ENCODE peak calls at places on chromosomes 11 and 22, in eight cellular contexts. W, V, Q, T, Z, Y, A and P are unnamed samples.

GRCh38 chr11:60952742-60953170 is 780 bp upstream of the SLC15A3 start:
- DNase-seq in W (no peak), V (no peak), Q (no peak), T (no peak), Z (no peak), Y (no peak), A (no peak), P (no peak)

GRCh38 chr11:128299132-128299726 is 288.1 kb downstream of the ETS1 start:
- DNase-seq in W (no peak), V (no peak), Q (peak; percentile 80), T (peak; percentile 24), Z (no peak), Y (no peak), A (no peak), P (no peak)

GRCh38 chr11:95703059-95703458 is 86.5 kb downstream of the FAM76B start:
- DNase-seq in W (no peak), V (no peak), Q (no peak), T (no peak), Z (no peak), Y (no peak), A (no peak), P (no peak)

GRCh38 chr22:25085930-25086901 is 113.4 kb upstream of the CRYBB3 start:
- DNase-seq in W (no peak), V (no peak), Q (no peak), T (peak; percentile 36), Z (no peak), Y (no peak), A (peak; percentile 29), P (no peak)

GRCh38 chr11:7367803-7368202 is 116.1 kb downstream of the SYT9 start:
- DNase-seq in W (no peak), V (no peak), Q (no peak), T (no peak), Z (no peak), Y (no peak), A (no peak), P (no peak)

GRCh38 chr22:49740242-49740641 is 87.4 kb downstream of the BRD1 start:
- DNase-seq in W (no peak), V (no peak), Q (no peak), T (no peak), Z (no peak), Y (no peak), A (no peak), P (no peak)

GRCh38 chr22:47629273-47629711 is 866.8 kb downstream of the TBC1D22A start:
- DNase-seq in W (no peak), V (no peak), Q (no peak), T (no peak), Z (no peak), Y (peak; percentile 40), A (no peak), P (no peak)

GRCh38 chr22:42072606-42073330 is 1.3 kb upstream of the PHETA2 start:
- DNase-seq in W (no peak), V (no peak), Q (no peak), T (peak; percentile 29), Z (no peak), Y (no peak), A (no peak), P (no peak)

GRCh38 chr11:130449246-130449990 is 973 bp downstream of the ADAMTS15 start:
- DNase-seq in W (no peak), V (no peak), Q (no peak), T (no peak), Z (no peak), Y (peak; percentile 69), A (peak; percentile 4), P (no peak)

GRCh38 chr11:109960831-109961230 is 132.4 kb upstream of the ZC3H12C start:
- DNase-seq in W (no peak), V (no peak), Q (peak; percentile 79), T (no peak), Z (no peak), Y (no peak), A (no peak), P (no peak)

GRCh38 chr22:48369789-48370507 is 1457.7 kb downstream of the BRD1 start:
- DNase-seq in W (no peak), V (no peak), Q (no peak), T (no peak), Z (peak; percentile 44), Y (no peak), A (no peak), P (no peak)

GRCh38 chr22:25572708-25573161 is 8.3 kb downstream of the GRK3 start:
- DNase-seq in W (no peak), V (no peak), Q (no peak), T (no peak), Z (no peak), Y (no peak), A (no peak), P (no peak)

GRCh38 chr11:119378851-119379465 is 2.5 kb downstream of the USP2 start:
- DNase-seq in W (no peak), V (peak; percentile 10), Q (no peak), T (no peak), Z (no peak), Y (no peak), A (no peak), P (no peak)

GRCh38 chr22:47620391-47620790 is 857.9 kb downstream of the TBC1D22A start:
- DNase-seq in W (no peak), V (no peak), Q (no peak), T (no peak), Z (no peak), Y (peak; percentile 53), A (no peak), P (no peak)

GRCh38 chr11:103358251-103358650 is 249.0 kb downstream of the DYNC2H1 start:
- DNase-seq in W (no peak), V (no peak), Q (peak; percentile 71), T (no peak), Z (no peak), Y (no peak), A (no peak), P (no peak)

GRCh38 chr11:80109031-80109430 is 668.2 kb upstream of the TENM4 start:
- DNase-seq in W (no peak), V (no peak), Q (peak; percentile 7), T (no peak), Z (no peak), Y (no peak), A (no peak), P (no peak)

GRCh38 chr11:134409552-134410429 is 2.3 kb downstream of the B3GAT1 start:
- DNase-seq in W (no peak), V (no peak), Q (no peak), T (no peak), Z (no peak), Y (no peak), A (no peak), P (no peak)

GRCh38 chr11:6319879-6320410 is 356 bp downstream of the CAVIN3 start:
- DNase-seq in W (no peak), V (no peak), Q (peak; percentile 91), T (no peak), Z (no peak), Y (peak; percentile 95), A (no peak), P (no peak)

GRCh38 chr11:1073261-1073724 is 1.4 kb upstream of the MUC2 start:
- DNase-seq in W (no peak), V (no peak), Q (peak; percentile 46), T (no peak), Z (no peak), Y (peak; percentile 85), A (no peak), P (no peak)

GRCh38 chr22:46514592-46515207 is 22.7 kb downstream of the CELSR1 start:
- DNase-seq in W (no peak), V (no peak), Q (peak; percentile 69), T (no peak), Z (no peak), Y (no peak), A (no peak), P (no peak)

GRCh38 chr22:25582946-25583345 is 18.5 kb downstream of the GRK3 start:
- DNase-seq in W (no peak), V (no peak), Q (peak; percentile 67), T (no peak), Z (no peak), Y (no peak), A (no peak), P (no peak)

GRCh38 chr11:34988294-34989255 is 72.2 kb downstream of the PDHX start:
- DNase-seq in W (no peak), V (no peak), Q (peak; percentile 76), T (no peak), Z (no peak), Y (no peak), A (no peak), P (no peak)

GRCh38 chr11:130580372-130580771 is 131.9 kb downstream of the ADAMTS15 start:
- DNase-seq in W (no peak), V (no peak), Q (peak; percentile 84), T (no peak), Z (no peak), Y (no peak), A (peak; percentile 10), P (no peak)

GRCh38 chr22:24066260-24066659 is 55.2 kb downstream of the CABIN1 start:
- DNase-seq in W (no peak), V (no peak), Q (no peak), T (peak; percentile 47), Z (no peak), Y (peak; percentile 30), A (no peak), P (no peak)